ENCODE peak calls at places on chromosomes 1 and 21, in six cellular contexts. P, L, N, E, H and J are unnamed samples.

GRCh38 chr1:78038491-78038939 is 7.3 kb upstream of the GIPC2 start:
- DNase-seq in P (no peak), E (no peak), L (no peak), N (no peak), H (no peak), J (no peak)

GRCh38 chr21:37198989-37199924 is 67.9 kb downstream of the VPS26C start:
- DNase-seq in P (no peak), E (no peak), N (no peak), L (no peak), H (no peak), J (no peak)

GRCh38 chr1:14282583-14283186 is 315.8 kb upstream of the KAZN start:
- DNase-seq in N (no peak), H (no peak), E (no peak), P (peak; percentile 76), L (no peak), J (no peak)

GRCh38 chr1:41862411-41863221 is 56.1 kb downstream of the HIVEP3 start:
- DNase-seq in H (no peak), E (no peak), L (no peak), N (no peak), P (no peak), J (no peak)

GRCh38 chr1:40785446-40785845 is 1.9 kb downstream of the KCNQ4 start:
- DNase-seq in H (no peak), P (peak; percentile 61), N (no peak), L (no peak), E (no peak), J (no peak)

GRCh38 chr1:109250454-109251276 is 1.3 kb downstream of the CELSR2 start:
- DNase-seq in H (no peak), P (no peak), N (no peak), E (no peak), L (no peak), J (no peak)

GRCh38 chr1:212238552-212238951 is 46.7 kb upstream of the PPP2R5A start:
- DNase-seq in L (no peak), E (no peak), H (no peak), N (no peak), P (no peak), J (no peak)

GRCh38 chr1:178819123-178819522 is 51.8 kb downstream of the ANGPTL1 start:
- DNase-seq in P (no peak), E (no peak), L (no peak), H (no peak), N (no peak), J (no peak)

GRCh38 chr1:207981976-207982375 is 71.1 kb upstream of the CD34 start:
- DNase-seq in H (no peak), L (peak; percentile 41), N (no peak), E (no peak), P (no peak), J (peak; percentile 81)